ENCODE peak calls at places on chromosomes 4 and X, in four cellular contexts. O is tibial nerve, W is substantia nigra, U is prostate gland. R is an unnamed sample.

GRCh38 chrX:9995855-9996339 is 28.7 kb downstream of the CLDN34 start:
- DNase-seq in O (peak; percentile 76), W (peak; percentile 79), U (peak; percentile 69), R (peak; percentile 81)

GRCh38 chrX:24260827-24261550 is 52.9 kb downstream of the SUPT20HL2 start:
- DNase-seq in O (no peak), W (peak; percentile 10), U (no peak), R (no peak)

GRCh38 chr4:8854016-8854415 is 17.6 kb downstream of the HMX1 start:
- DNase-seq in O (no peak), W (no peak), U (no peak), R (no peak)

GRCh38 chr4:92303621-92304027 is at the start of gene GRID2:
- DNase-seq in O (no peak), W (peak; percentile 65), U (no peak), R (no peak)

GRCh38 chr4:2931765-2932560 is 31.2 kb downstream of the NOP14 start:
- DNase-seq in O (peak; percentile 44), W (peak; percentile 47), U (no peak), R (peak; percentile 78)

GRCh38 chrX:34654939-34655338 is 2.1 kb downstream of the TMEM47 start:
- DNase-seq in O (no peak), W (no peak), U (no peak), R (no peak)

GRCh38 chr4:110808371-110808878 is 185.5 kb upstream of the PITX2 start:
- DNase-seq in O (no peak), W (no peak), U (no peak), R (no peak)

GRCh38 chr4:180456928-180457327 is 1786.3 kb upstream of the TENM3 start:
- DNase-seq in O (no peak), W (no peak), U (no peak), R (no peak)

GRCh38 chr4:48766393-48766792 is 13.7 kb downstream of the FRYL start:
- DNase-seq in O (no peak), W (no peak), U (no peak), R (no peak)

GRCh38 chr4:86924805-86925204 is 10.0 kb upstream of the AFF1 start:
- DNase-seq in O (no peak), W (no peak), U (no peak), R (no peak)

GRCh38 chrX:132191938-132192337 is 27.3 kb downstream of the RAP2C start:
- DNase-seq in O (no peak), W (no peak), U (no peak), R (no peak)

GRCh38 chr4:164134388-164134787 is 619.5 kb upstream of the SMIM31 start:
- DNase-seq in O (no peak), W (no peak), U (no peak), R (no peak)

GRCh38 chr4:153555730-153556440 is 89.7 kb downstream of the TMEM131L start:
- DNase-seq in O (peak; percentile 47), W (no peak), U (peak; percentile 34), R (peak; percentile 90)

GRCh38 chrX:63436865-63437264 is 85.7 kb upstream of the SPIN4 start:
- DNase-seq in O (no peak), W (no peak), U (no peak), R (no peak)

DNA sequence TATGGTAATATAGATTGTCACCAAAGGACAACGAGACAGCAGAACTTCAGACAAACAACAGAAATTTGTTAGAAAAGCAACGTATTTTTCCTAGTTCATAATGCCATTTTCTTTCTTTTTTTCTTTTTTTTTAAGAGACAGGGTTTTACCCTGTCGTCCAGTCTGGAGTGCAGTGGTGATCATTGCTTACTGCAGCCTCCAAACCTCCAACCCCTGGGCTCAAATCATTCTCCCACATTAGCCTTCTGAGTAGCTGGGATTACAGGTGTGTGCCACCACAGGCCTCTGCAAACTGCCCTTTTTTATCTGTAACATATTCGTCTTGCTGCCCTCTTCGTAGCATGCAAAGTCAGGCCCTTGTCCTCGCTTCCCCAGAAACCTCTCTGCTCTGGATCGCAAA is 116.5 kb upstream of the PDLIM3 start:
- DNase-seq in O (no peak), W (no peak), U (no peak), R (no peak)
- H3K27ac ChIP-seq in O (peak overlapping the region; percentile 52), W (no peak overlapping the region), U (peak overlapping the region; percentile 77), R (peak overlapping the region; percentile 86)

GRCh38 chrX:115642895-115643530 is 82.0 kb downstream of the PLS3 start:
- DNase-seq in O (peak; percentile 14), W (peak; percentile 1), U (peak; percentile 14), R (no peak)
- H3K27ac ChIP-seq in O (peak overlapping the region; percentile 60), W (no peak overlapping the region), U (no peak overlapping the region), R (peak overlapping the region; percentile 63)

GRCh38 chrX:136259543-136259942 is 8.3 kb upstream of the MAP7D3 start:
- DNase-seq in O (no peak), W (no peak), U (no peak), R (no peak)
- H3K27ac ChIP-seq in O (peak overlapping the region; percentile 71), W (no peak overlapping the region), U (no peak overlapping the region), R (peak overlapping the region; percentile 68)

GRCh38 chrX:6384391-6384790 is 150.5 kb downstream of the VCX3A start:
- DNase-seq in O (no peak), W (no peak), U (no peak), R (no peak)
- H3K27ac ChIP-seq in O (peak overlapping the region; percentile 41), W (no peak overlapping the region), U (no peak overlapping the region), R (no peak overlapping the region)

GRCh38 chr4:52861879-52862604 is at the start of gene RASL11B:
- DNase-seq in O (peak; percentile 72), W (peak; percentile 84), U (peak; percentile 73), R (peak; percentile 89)
- H3K27ac ChIP-seq in O (peak within 1 kb of the TSS; percentile 84), W (peak within 1 kb of the TSS; percentile 36), U (no peak within 1 kb of the TSS), R (peak within 1 kb of the TSS; percentile 84)

GRCh38 chr4:106584590-106584989 is 216.0 kb upstream of the GIMD1 start:
- DNase-seq in O (no peak), W (no peak), U (no peak), R (no peak)
- H3K27ac ChIP-seq in O (no peak overlapping the region), W (no peak overlapping the region), U (no peak overlapping the region), R (no peak overlapping the region)

GRCh38 chr4:88597970-88598369 is 5.7 kb downstream of the HERC3 start:
- DNase-seq in O (no peak), W (no peak), U (no peak), R (no peak)

GRCh38 chr4:88604978-88605678 is 12.8 kb downstream of the HERC3 start:
- DNase-seq in O (no peak), W (no peak), U (no peak), R (no peak)

GRCh38 chr4:88599298-88599697 is 7.0 kb downstream of the HERC3 start:
- DNase-seq in O (no peak), W (no peak), U (peak; percentile 30), R (no peak)

GRCh38 chr4:88600129-88600849 is 8.0 kb downstream of the HERC3 start:
- DNase-seq in O (no peak), W (no peak), U (no peak), R (no peak)

DNA sequence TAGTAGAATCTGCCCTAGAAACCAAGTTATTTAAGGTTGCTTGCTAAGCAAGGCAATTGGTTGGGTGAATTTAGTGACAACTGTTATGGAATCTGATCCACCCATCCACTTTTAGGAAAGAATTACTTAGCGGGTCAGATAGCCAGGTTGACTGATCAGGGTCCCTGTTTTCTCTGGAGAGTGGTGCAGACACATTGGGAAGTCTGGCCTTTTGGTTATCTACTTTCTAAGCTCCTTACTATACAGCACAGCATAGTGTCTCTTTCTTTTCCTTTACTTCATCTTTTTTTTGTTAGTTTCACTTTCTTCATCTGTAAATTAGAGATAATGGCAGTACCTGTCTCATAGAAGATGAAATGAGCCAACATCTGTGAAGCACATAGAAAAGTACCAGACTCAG is 7.4 kb downstream of the HERC3 start:
- DNase-seq in O (no peak), W (no peak), U (no peak), R (no peak)
- H3K27ac ChIP-seq in O (peak overlapping the region; percentile 65), W (no peak overlapping the region), U (peak overlapping the region; percentile 80), R (peak overlapping the region; percentile 69)

DNA sequence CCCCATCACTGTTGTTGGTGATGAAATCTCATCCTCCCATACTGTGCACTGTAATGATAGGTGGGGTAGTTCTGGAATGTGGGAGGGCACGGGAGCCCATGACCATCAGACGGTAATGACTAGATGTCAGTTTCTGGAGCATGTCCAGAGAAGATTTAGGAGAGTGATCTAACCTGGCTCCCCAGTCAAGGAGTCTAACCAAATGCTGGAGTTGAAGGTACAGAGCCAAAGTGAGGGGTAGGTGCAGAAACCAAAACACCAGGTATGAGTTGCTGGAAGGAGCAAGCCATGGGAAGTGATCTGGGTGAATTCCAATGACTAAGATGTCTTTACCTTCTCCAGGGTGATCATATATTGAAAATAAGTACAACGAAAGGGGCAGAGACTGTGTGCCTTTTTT is 296.9 kb downstream of the INPP4B start:
- DNase-seq in O (no peak), W (no peak), U (no peak), R (no peak)
- H3K27ac ChIP-seq in O (no peak overlapping the region), W (no peak overlapping the region), U (no peak overlapping the region), R (no peak overlapping the region)